ENCODE peak calls at places on chromosomes 3 and 15, in five cellular contexts. G is brain microvascular endothelial cell, C is testis, Z is right lobe of liver, R is esophagus squamous epithelium. O is an unnamed sample.

GRCh38 chr3:182794806-182795369 is 1.6 kb downstream of the ATP11B start:
- DNase-seq in G (no peak), C (no peak), Z (no peak), R (no peak), O (no peak)

GRCh38 chr3:194156095-194156494 is 20.1 kb downstream of the HES1 start:
- DNase-seq in G (no peak), C (no peak), Z (no peak), R (no peak), O (no peak)

GRCh38 chr3:133408961-133409360 is 9.1 kb downstream of the BFSP2 start:
- DNase-seq in G (peak; percentile 65), C (no peak), Z (no peak), R (no peak), O (no peak)

GRCh38 chr3:142987080-142987700 is 14.2 kb upstream of the U2SURP start:
- DNase-seq in G (peak; percentile 10), C (no peak), Z (no peak), R (no peak), O (no peak)

GRCh38 chr3:140736863-140737460 is 59.1 kb downstream of the TRIM42 start:
- DNase-seq in G (peak; percentile 62), C (peak; percentile 83), Z (peak; percentile 47), R (no peak), O (peak; percentile 90)

GRCh38 chr15:36879568-36880225 is 220.7 kb downstream of the MEIS2 start:
- DNase-seq in G (no peak), C (no peak), Z (no peak), R (no peak), O (peak; percentile 60)

GRCh38 chr3:188076176-188076575 is 77.8 kb upstream of the LPP start:
- DNase-seq in G (no peak), C (peak; percentile 80), Z (no peak), R (no peak), O (no peak)

GRCh38 chr3:78666458-78666800 is 1101.4 kb downstream of the ROBO1 start:
- DNase-seq in G (peak; percentile 57), C (no peak), Z (no peak), R (no peak), O (no peak)

GRCh38 chr3:27756877-27757276 is 34.8 kb upstream of the EOMES start:
- DNase-seq in G (no peak), C (no peak), Z (no peak), R (no peak), O (no peak)

GRCh38 chr3:70519913-70520659 is 207.6 kb upstream of the MDFIC2 start:
- DNase-seq in G (peak; percentile 49), C (no peak), Z (no peak), R (no peak), O (no peak)

GRCh38 chr3:55910543-55910942 is 423.4 kb upstream of the WNT5A start:
- DNase-seq in G (no peak), C (no peak), Z (no peak), R (no peak), O (no peak)

GRCh38 chr3:146803746-146804145 is 198.6 kb upstream of the PLSCR5 start:
- DNase-seq in G (peak; percentile 91), C (no peak), Z (no peak), R (no peak), O (no peak)

GRCh38 chr3:195186041-195186709 is 84.8 kb downstream of the XXYLT1 start:
- DNase-seq in G (no peak), C (no peak), Z (no peak), R (no peak), O (peak; percentile 7)

GRCh38 chr3:195187609-195188529 is 83.1 kb downstream of the XXYLT1 start:
- DNase-seq in G (no peak), C (no peak), Z (no peak), R (no peak), O (peak; percentile 32)

GRCh38 chr3:195185574-195185973 is 85.4 kb downstream of the XXYLT1 start:
- DNase-seq in G (no peak), C (no peak), Z (no peak), R (no peak), O (peak; percentile 36)

GRCh38 chr3:195189821-195190220 is 81.1 kb downstream of the XXYLT1 start:
- DNase-seq in G (no peak), C (no peak), Z (no peak), R (no peak), O (no peak)

DNA sequence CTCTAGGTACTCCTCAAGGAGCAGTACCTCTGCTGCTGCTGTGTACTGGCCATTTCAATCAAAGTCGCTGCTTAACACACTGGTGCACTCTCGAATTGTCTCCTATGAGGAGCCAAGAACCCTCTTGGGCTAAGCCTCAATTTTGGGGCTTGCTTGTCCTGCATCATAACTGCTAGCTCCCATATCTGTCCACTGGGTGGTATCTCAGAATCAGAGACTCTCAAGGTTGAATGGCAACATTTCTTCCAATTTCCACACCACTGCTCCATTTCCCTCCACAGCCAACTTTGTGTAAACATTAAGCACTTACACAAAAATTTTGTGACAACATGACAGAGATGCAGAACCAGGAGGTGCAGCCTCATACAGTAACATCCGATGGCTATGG is 82.4 kb downstream of the XXYLT1 start:
- DNase-seq in G (no peak), C (no peak), Z (no peak), R (no peak), O (peak; percentile 34)
- TF ChIP-seq CTCF in G (peak; percentile 39), C (no peak), Z (no peak), R (no peak), O (no peak)

GRCh38 chr3:168212664-168213255 is 117.0 kb upstream of the GOLIM4 start:
- DNase-seq in G (no peak), C (no peak), Z (no peak), R (no peak), O (no peak)

GRCh38 chr3:168218600-168218999 is 122.9 kb upstream of the GOLIM4 start:
- DNase-seq in G (no peak), C (no peak), Z (no peak), R (no peak), O (no peak)

GRCh38 chr3:168216851-168217250 is 121.1 kb upstream of the GOLIM4 start:
- DNase-seq in G (no peak), C (no peak), Z (no peak), R (no peak), O (no peak)

GRCh38 chr3:168219530-168219929 is 123.8 kb upstream of the GOLIM4 start:
- DNase-seq in G (no peak), C (no peak), Z (no peak), R (no peak), O (no peak)

DNA sequence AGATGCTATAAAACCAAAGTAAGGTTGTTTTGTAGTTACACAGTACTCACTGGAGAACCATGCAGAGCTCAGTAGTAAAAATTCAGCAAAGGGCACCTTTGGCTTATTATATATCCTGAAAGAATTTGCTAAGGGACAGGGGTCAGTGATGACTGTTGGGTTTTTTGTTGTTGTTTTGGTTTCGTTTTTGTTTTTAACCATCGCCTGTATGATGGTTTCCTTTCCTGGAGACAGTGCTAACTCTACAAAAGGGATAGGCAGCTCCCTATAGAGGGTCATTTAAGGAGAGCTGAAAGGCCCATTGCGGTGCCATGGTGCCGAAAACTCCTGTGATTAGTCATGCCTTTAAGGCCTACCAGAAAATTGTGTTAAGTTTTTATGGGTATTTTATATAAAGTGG is 118.2 kb upstream of the GOLIM4 start:
- DNase-seq in G (peak; percentile 12), C (no peak), Z (no peak), R (no peak), O (no peak)
- H3K4me3 ChIP-seq in G (no peak overlapping the region), C (no peak overlapping the region), Z (no peak overlapping the region), R (no peak overlapping the region), O (no peak overlapping the region)

DNA sequence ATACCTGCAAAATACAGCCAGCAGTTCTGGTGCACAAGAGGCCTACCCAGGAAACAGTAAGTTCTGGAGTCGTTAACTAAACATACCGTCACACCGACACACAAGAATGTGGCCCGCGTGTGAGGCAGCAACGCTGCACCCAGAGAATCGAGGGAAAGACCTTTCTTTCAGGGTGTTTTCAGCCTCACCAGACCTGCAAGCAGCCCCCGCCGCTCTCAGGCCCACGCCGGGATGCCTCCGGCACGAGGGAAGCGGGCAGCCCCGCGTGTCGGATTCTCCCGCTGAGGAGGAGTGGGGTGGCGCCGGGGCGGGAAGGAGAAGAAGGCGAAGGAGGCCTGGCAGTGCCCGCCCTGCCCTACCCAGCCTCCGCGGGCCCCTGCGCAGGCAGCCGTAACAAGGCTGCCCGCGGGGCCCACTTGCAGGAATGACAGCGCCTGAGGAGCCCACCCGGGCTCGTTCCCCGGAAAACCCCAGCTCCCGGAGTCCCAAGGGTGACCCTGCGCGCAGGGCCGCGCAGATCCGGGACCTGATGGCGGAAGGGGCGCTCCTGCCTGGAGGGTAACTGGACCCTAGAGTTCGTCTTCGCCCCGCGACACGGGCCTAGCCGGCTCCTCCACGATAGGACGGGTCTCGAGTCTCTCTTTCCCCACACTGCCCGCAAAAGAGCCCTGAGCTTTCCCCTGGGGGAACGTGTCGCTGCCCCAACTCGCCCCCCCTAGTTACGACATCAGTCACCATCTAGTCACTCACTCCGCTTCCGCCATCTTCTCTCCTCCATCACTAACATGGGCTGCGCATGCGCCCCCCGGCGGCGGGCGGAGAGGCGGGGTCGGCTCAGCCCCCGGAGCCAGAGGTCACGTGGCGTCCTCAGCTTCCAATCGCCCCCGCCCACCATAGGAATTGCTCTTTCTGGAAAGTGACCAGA is at the start of gene PHC3:
- DNase-seq in G (peak; percentile 85), C (peak; percentile 95), Z (peak; percentile 94), R (peak; percentile 50), O (peak; percentile 97)
- TF ChIP-seq CTCF in G (no peak), C (peak; percentile 53), Z (no peak), R (no peak), O (peak; percentile 17)

DNA sequence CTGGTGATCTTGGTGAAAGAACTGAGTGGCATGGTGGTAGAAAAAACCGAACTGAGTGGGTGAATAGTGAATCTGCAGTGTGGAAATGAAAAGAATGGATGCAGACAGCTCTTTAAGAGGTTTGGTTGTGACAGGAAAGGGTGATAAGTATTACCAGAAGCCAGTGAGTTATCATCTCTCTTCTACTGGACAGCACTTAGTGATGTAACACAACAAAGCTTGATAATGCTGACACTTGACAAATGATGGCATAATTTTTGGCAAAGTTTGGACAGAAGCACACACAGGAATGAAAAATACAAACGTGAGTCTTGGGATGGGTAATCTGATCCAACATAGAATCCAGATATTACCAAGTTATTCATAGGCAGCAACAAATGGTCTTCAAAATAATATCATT is 112.2 kb downstream of the ISL2 start:
- DNase-seq in G (no peak), C (no peak), Z (no peak), R (no peak), O (no peak)
- H3K4me3 ChIP-seq in G (no peak overlapping the region), C (no peak overlapping the region), Z (no peak overlapping the region), R (no peak overlapping the region), O (no peak overlapping the region)